ENCODE peak calls at places on chromosomes 7 and 10, in four cellular contexts. C is cardiac fibroblast, V is HT1080, R is left ventricle myocardium inferior. N is an unnamed sample.

GRCh38 chr7:130461256-130461655 is 20.4 kb upstream of the CEP41 start:
- DNase-seq in C (no peak), V (no peak), R (no peak), N (peak)

GRCh38 chr10:87656431-87657072 is 3.1 kb upstream of the PAPSS2 start:
- DNase-seq in C (peak), V (peak), R (no peak), N (peak)

GRCh38 chr10:2949948-2950354 is 117.4 kb upstream of the PFKP start:
- DNase-seq in C (peak), V (peak), R (no peak), N (peak)

GRCh38 chr10:92531132-92531531 is 42.8 kb downstream of the IDE start:
- DNase-seq in C (no peak), V (no peak), R (no peak), N (no peak)

GRCh38 chr7:47672267-47672920 is 90.5 kb upstream of the TNS3 start:
- DNase-seq in C (no peak), V (no peak), R (no peak), N (no peak)

GRCh38 chr7:7820409-7820808 is 102.0 kb upstream of the RPA3 start:
- DNase-seq in C (no peak), V (no peak), R (no peak), N (no peak)

GRCh38 chr10:110209399-110209925 is 2.1 kb downstream of the MXI1 start:
- DNase-seq in C (peak), V (peak), R (peak), N (peak)

GRCh38 chr10:26242752-26243151 is 26.2 kb downstream of the GAD2 start:
- DNase-seq in C (no peak), V (no peak), R (no peak), N (no peak)

GRCh38 chr7:139482662-139483466 is 609 bp downstream of the KLRG2 start:
- DNase-seq in C (no peak), V (no peak), R (no peak), N (peak)

N was measured in AG08395.